ENCODE peak calls at places on chromosomes 5 and 9, in four cellular contexts. P is BE2C, H is left lung, O is ovary. W is an unnamed sample.

GRCh38 chr5:31186672-31187267 is 6.7 kb upstream of the CDH6 start:
- DNase-seq in O (no peak), H (no peak), P (no peak), W (no peak)

GRCh38 chr9:2727966-2728613 is 10.8 kb downstream of the KCNV2 start:
- DNase-seq in P (peak; percentile 57), O (no peak), H (no peak), W (peak; percentile 26)

GRCh38 chr5:113202904-113203716 is 226.5 kb downstream of the DCP2 start:
- DNase-seq in O (peak; percentile 53), P (peak; percentile 92), H (peak; percentile 67), W (no peak)

GRCh38 chr9:128151343-128152132 is 2.3 kb downstream of the LCN2 start:
- DNase-seq in P (peak; percentile 4), O (peak; percentile 25), H (peak; percentile 44), W (no peak)

GRCh38 chr9:128314697-128315096 is 7.5 kb downstream of the TRUB2 start:
- DNase-seq in P (no peak), H (no peak), O (no peak), W (no peak)

GRCh38 chr9:138024831-138025291 is 147.3 kb downstream of the CACNA1B start:
- DNase-seq in O (peak; percentile 22), P (no peak), H (peak; percentile 49), W (no peak)

GRCh38 chr5:96094904-96095303 is 133.3 kb upstream of the ELL2 start:
- DNase-seq in O (no peak), P (no peak), H (no peak), W (no peak)

GRCh38 chr5:56908942-56909293 is 478 bp upstream of the SETD9 start:
- DNase-seq in O (no peak), H (peak; percentile 93), P (peak; percentile 66), W (no peak)

GRCh38 chr9:132671620-132672412 is 1.6 kb downstream of the GTF3C4 start:
- DNase-seq in P (no peak), H (no peak), O (no peak), W (no peak)

GRCh38 chr5:36403601-36404311 is 102.1 kb upstream of the RANBP3L start:
- DNase-seq in P (no peak), H (no peak), O (peak; percentile 68), W (peak; percentile 84)

GRCh38 chr5:38598994-38599611 is 42.7 kb upstream of the LIFR start:
- DNase-seq in H (no peak), P (no peak), O (no peak), W (peak; percentile 40)

GRCh38 chr5:97266576-97266975 is 83.5 kb upstream of the RIOK2 start:
- DNase-seq in O (peak; percentile 48), P (no peak), H (no peak), W (no peak)

GRCh38 chr5:103461223-103461622 is 101.4 kb downstream of the NUDT12 start:
- DNase-seq in P (no peak), O (no peak), H (no peak), W (peak; percentile 72)

GRCh38 chr5:53820802-53821171 is 260.3 kb downstream of the NDUFS4 start:
- DNase-seq in H (no peak), P (no peak), O (no peak), W (no peak)

GRCh38 chr9:116051528-116051927 is 102.1 kb upstream of the PAPPA start:
- DNase-seq in P (no peak), H (no peak), O (no peak), W (no peak)

GRCh38 chr9:18800579-18800978 is 232.4 kb downstream of the SAXO1 start:
- DNase-seq in O (no peak), H (no peak), P (no peak), W (no peak)

DNA sequence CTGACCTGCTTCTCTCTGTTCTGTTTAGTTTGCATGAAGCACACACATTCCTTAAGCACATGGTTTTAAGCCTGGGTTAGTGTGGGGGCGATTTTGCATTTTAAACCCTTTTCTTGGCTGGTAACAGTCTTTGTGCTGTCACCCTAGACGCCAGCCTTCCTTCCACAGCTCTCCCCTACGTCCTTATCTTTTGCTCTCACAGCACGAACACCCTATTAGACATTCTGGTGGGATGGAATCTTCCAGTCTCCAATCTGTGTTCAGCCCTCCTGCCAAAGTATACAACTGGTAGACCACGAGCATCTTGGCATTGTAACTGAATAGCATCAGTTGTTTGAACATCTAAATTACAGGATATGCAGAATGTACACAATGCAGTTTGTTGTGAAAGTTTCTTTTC is 316.9 kb upstream of the IRX2 start:
- DNase-seq in H (no peak), O (no peak), P (no peak), W (no peak)
- H3K4me3 ChIP-seq in H (no peak overlapping the region), O (no peak overlapping the region), P (no peak overlapping the region), W (no peak overlapping the region)

DNA sequence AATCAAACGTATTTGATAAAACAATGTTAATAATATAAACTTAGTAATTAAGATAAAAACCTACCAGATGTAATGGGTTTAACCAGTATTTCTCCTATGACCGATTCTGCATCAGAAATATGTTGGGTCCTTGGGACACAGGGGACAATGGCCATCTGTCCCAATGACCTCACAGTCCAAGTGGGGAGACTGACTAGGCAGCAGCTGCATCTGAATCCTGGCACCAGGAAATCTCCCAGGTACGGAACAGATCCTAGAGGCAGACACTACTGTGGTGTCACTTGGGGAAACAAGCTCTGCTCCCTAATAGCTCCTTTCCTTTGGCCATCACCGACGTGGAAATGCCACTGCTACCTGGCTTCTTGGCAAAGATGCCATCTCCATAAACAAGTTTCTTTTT is 81.8 kb upstream of the SARDH start:
- DNase-seq in P (no peak), H (no peak), O (no peak), W (no peak)
- TF ChIP-seq CTCF in P (no peak), H (no peak), O (no peak), W (no peak)

GRCh38 chr5:146005723-146006122 is 69.3 kb downstream of the SH3RF2 start:
- DNase-seq in H (no peak), O (no peak), P (no peak), W (no peak)

GRCh38 chr5:146002491-146002890 is 66.1 kb downstream of the SH3RF2 start:
- DNase-seq in O (no peak), P (no peak), H (no peak), W (no peak)

GRCh38 chr5:146005264-146005663 is 68.9 kb downstream of the SH3RF2 start:
- DNase-seq in H (no peak), P (no peak), O (no peak), W (no peak)

GRCh38 chr5:146001544-146002185 is 65.3 kb downstream of the SH3RF2 start:
- DNase-seq in O (no peak), P (no peak), H (no peak), W (no peak)

GRCh38 chr5:146003852-146004251 is 67.5 kb downstream of the SH3RF2 start:
- DNase-seq in H (no peak), O (no peak), P (no peak), W (no peak)
- H3K36me3 ChIP-seq in H (no peaks in the 10 kb centered on the region), O (no peaks in the 10 kb centered on the region), P (no peaks in the 10 kb centered on the region), W (no peaks in the 10 kb centered on the region)

GRCh38 chr5:150658121-150658520 is 2.9 kb upstream of the MYOZ3 start:
- DNase-seq in P (no peak), H (no peak), O (no peak), W (no peak)

GRCh38 chr5:150658699-150659265 is 2.3 kb upstream of the MYOZ3 start:
- DNase-seq in P (no peak), H (no peak), O (no peak), W (no peak)

GRCh38 chr5:150654181-150654580 is 6.9 kb upstream of the MYOZ3 start:
- DNase-seq in H (no peak), P (no peak), O (no peak), W (no peak)

GRCh38 chr5:150655221-150655620 is 5.8 kb upstream of the MYOZ3 start:
- DNase-seq in H (no peak), O (no peak), P (no peak), W (no peak)

GRCh38 chr5:150656191-150657132 is 4.6 kb upstream of the MYOZ3 start:
- DNase-seq in P (peak; percentile 89), O (peak; percentile 92), H (peak; percentile 91), W (no peak)
- H3K4me3 ChIP-seq in P (peak overlapping the region; percentile 58), O (peak overlapping the region; percentile 45), H (peak overlapping the region; percentile 35), W (peak overlapping the region; percentile 46)

GRCh38 chr5:142597546-142598337 is 88.1 kb downstream of the FGF1 start:
- DNase-seq in P (peak; percentile 48), H (no peak), O (no peak), W (no peak)
- TF ChIP-seq CTCF in P (no peak), H (no peak), O (no peak), W (peak; percentile 24)

DNA sequence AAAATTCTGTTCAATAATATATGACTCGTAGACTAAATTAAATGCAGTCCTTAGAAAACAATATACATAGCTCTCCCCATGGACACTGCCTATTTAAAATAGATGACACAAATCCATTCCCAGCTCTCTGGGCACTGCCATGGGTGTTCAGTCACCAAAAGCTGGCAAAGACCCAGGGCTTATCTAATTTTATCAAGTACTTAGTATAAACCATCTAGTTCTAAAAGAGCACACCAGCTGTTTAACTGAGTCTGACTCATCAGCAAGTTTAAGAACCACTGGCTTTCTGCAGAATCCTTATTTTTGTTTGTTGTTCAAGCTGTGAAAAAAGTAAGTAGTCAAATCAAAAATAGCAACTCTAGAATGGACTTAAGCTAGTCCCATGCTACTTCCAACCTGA is 107.6 kb downstream of the PLPP1 start:
- DNase-seq in O (no peak), H (no peak), P (peak; percentile 40), W (no peak)
- H3K36me3 ChIP-seq in O (no peaks in the 10 kb centered on the region), H (no peaks in the 10 kb centered on the region), P (peaks cover 67% of the 10 kb centered on the region), W (peaks cover 13% of the 10 kb centered on the region)

DNA sequence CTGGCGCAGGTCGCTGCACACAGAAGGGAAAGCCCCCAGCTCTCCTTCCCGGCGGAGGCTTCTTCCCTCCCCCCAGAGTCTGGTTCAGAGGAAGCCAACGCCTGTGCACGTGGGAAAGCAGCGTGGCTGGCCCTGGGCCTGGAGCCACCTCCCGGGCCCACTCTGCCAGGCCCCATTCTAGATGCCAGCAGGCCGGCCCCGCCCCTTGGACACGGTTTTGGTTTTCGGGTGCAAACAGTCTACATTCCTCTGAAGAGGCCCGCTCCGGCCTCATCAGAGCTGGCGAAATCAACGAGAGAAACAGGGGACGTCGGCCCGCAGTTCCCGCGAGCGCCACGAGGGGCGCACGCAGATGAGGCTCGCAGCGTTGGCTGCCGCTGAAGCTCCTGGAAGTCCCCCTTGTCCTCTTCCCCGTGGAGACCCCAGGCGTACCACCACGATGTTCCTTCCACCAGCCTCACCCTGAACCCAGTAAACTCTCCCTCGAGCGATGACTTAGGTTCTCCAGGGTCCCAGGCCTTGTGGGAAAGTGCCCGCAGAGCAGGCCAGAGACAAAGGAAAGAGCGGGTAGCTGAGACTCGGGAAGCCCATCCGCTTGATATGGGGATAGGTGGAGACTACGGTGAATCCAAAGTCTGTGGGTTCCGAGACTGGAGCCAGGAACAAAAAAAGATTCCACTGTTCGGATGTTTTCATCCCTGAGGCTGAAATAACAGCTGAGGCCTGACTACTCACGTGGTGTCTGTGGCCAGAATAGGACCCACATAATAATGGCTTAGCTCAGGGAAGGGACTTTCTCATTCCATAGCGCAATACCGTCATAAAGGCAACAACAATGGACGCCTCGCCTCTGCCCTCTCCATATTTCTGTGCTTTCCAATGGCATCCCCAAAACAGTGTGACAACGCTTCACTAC is 64.2 kb downstream of the KLF4 start:
- DNase-seq in H (peak; percentile 91), P (peak; percentile 63), O (peak; percentile 93), W (no peak)
- H3K4me3 ChIP-seq in H (no peak overlapping the region), P (peak overlapping the region; percentile 31), O (no peak overlapping the region), W (no peak overlapping the region)